ENCODE peak calls at places on chromosomes 11 and 22, in five cellular contexts. G, X, S, U and H are unnamed samples.

GRCh38 chr11:125903753-125904659 is at the start of gene DDX25:
- DNase-seq in G (peak; percentile 12), X (no peak), S (no peak), U (no peak), H (no peak)

GRCh38 chr22:28582806-28583205 is 96.8 kb downstream of the TTC28 start:
- DNase-seq in G (no peak), X (no peak), S (peak; percentile 80), U (no peak), H (no peak)

GRCh38 chr22:19522190-19522880 is 1.9 kb downstream of the CLDN5 start:
- DNase-seq in G (no peak), X (peak; percentile 71), S (no peak), U (no peak), H (no peak)

GRCh38 chr11:117385471-117385870 is 57.8 kb downstream of the CEP164 start:
- DNase-seq in G (no peak), X (peak; percentile 26), S (no peak), U (peak; percentile 24), H (no peak)

GRCh38 chr22:37462983-37463382 is 23.2 kb downstream of the MFNG start:
- DNase-seq in G (no peak), X (no peak), S (no peak), U (no peak), H (no peak)

GRCh38 chr11:117796456-117797428 is at the start of gene DSCAML1:
- DNase-seq in G (peak; percentile 24), X (no peak), S (no peak), U (no peak), H (peak; percentile 35)

GRCh38 chr11:19498986-19499669 is 213.5 kb upstream of the NAV2 start:
- DNase-seq in G (no peak), X (no peak), S (no peak), U (no peak), H (no peak)

GRCh38 chr22:45575173-45575572 is 72.5 kb downstream of the FBLN1 start:
- DNase-seq in G (no peak), X (no peak), S (no peak), U (no peak), H (no peak)

GRCh38 chr11:59818572-59818971 is 8.0 kb upstream of the MRPL16 start:
- DNase-seq in G (no peak), X (no peak), S (no peak), U (no peak), H (no peak)

GRCh38 chr11:42992594-42992993 is 319.2 kb upstream of the API5 start:
- DNase-seq in G (no peak), X (no peak), S (no peak), U (no peak), H (no peak)

GRCh38 chr11:15580775-15581095 is 466.0 kb downstream of the INSC start:
- DNase-seq in G (no peak), X (no peak), S (no peak), U (no peak), H (no peak)

GRCh38 chr11:67117667-67118058 is 1.4 kb upstream of the KDM2A start:
- DNase-seq in G (peak; percentile 30), X (no peak), S (no peak), U (peak; percentile 58), H (peak; percentile 41)

GRCh38 chr11:117456027-117456720 is 128.5 kb downstream of the CEP164 start:
- DNase-seq in G (no peak), X (no peak), S (no peak), U (peak; percentile 28), H (no peak)

GRCh38 chr11:66835762-66836405 is 7.4 kb upstream of the RCE1 start:
- DNase-seq in G (no peak), X (no peak), S (peak; percentile 52), U (no peak), H (no peak)

GRCh38 chr22:24412274-24412673 is 15.1 kb upstream of the ADORA2A start:
- DNase-seq in G (no peak), X (no peak), S (no peak), U (no peak), H (no peak)

GRCh38 chr22:33535937-33536875 is 384.1 kb downstream of the LARGE1 start:
- DNase-seq in G (no peak), X (no peak), S (no peak), U (no peak), H (no peak)

GRCh38 chr11:126061707-126062678 is 673 bp downstream of the CDON start:
- DNase-seq in G (peak; percentile 14), X (no peak), S (no peak), U (peak; percentile 73), H (peak; percentile 64)

GRCh38 chr11:15742626-15743243 is 613.6 kb downstream of the SOX6 start:
- DNase-seq in G (no peak), X (no peak), S (no peak), U (no peak), H (no peak)

GRCh38 chr11:36313073-36313472 is 17.0 kb downstream of the PRR5L start:
- DNase-seq in G (no peak), X (no peak), S (no peak), U (no peak), H (no peak)

GRCh38 chr22:47200273-47201051 is 438.0 kb downstream of the TBC1D22A start:
- DNase-seq in G (no peak), X (peak; percentile 64), S (no peak), U (no peak), H (no peak)

GRCh38 chr22:21650823-21651520 is 8.9 kb downstream of the SDF2L1 start:
- DNase-seq in G (no peak), X (no peak), S (no peak), U (no peak), H (no peak)

GRCh38 chr11:78365381-78365792 is 52.2 kb downstream of the GAB2 start:
- DNase-seq in G (no peak), X (no peak), S (no peak), U (no peak), H (no peak)

GRCh38 chr22:40183029-40183581 is 5.4 kb downstream of the TNRC6B start:
- DNase-seq in G (no peak), X (no peak), S (peak; percentile 69), U (no peak), H (no peak)

GRCh38 chr11:77590194-77590591 is 440 bp downstream of the AQP11 start:
- DNase-seq in G (no peak), X (no peak), S (no peak), U (peak; percentile 65), H (peak; percentile 50)

GRCh38 chr11:126416542-126417090 is 61.1 kb downstream of the ST3GAL4 start:
- DNase-seq in G (peak; percentile 24), X (peak; percentile 95), S (no peak), U (peak; percentile 94), H (peak; percentile 91)